ENCODE peak calls at places on chromosomes 13 and 19, in four cellular contexts. H, K, U and T are unnamed samples.

GRCh38 chr13:30463820-30464495 is 1.8 kb downstream of the HMGB1 start:
- DNase-seq in H (peak; percentile 65), K (peak; percentile 52), U (peak; percentile 72), T (no peak)

GRCh38 chr19:37902668-37903067 is 3.7 kb downstream of the WDR87 start:
- DNase-seq in H (peak; percentile 88), K (peak; percentile 87), U (peak; percentile 87), T (peak; percentile 88)

GRCh38 chr19:39843919-39844793 is 2.0 kb downstream of the FBL start:
- DNase-seq in H (peak; percentile 64), K (peak; percentile 36), U (peak; percentile 85), T (no peak)

GRCh38 chr13:39776439-39776838 is 121.0 kb downstream of the COG6 start:
- DNase-seq in H (no peak), K (no peak), U (no peak), T (no peak)

GRCh38 chr13:109816979-109817275 is 30.5 kb upstream of the IRS2 start:
- DNase-seq in H (no peak), K (no peak), U (no peak), T (no peak)

GRCh38 chr19:2690856-2691255 is 11.6 kb downstream of the GNG7 start:
- DNase-seq in H (no peak), K (no peak), U (no peak), T (no peak)

GRCh38 chr13:44373601-44374347 is at the start of gene SERP2:
- DNase-seq in H (no peak), K (peak; percentile 18), U (no peak), T (no peak)

GRCh38 chr13:27018882-27019281 is 152.7 kb downstream of the USP12 start:
- DNase-seq in H (no peak), K (no peak), U (no peak), T (peak; percentile 6)

GRCh38 chr13:97429681-97430081 is 4.3 kb upstream of the RAP2A start:
- DNase-seq in H (peak; percentile 17), K (no peak), U (no peak), T (no peak)

GRCh38 chr19:28067882-28068281 is 1145.1 kb downstream of the UQCRFS1 start:
- DNase-seq in H (no peak), K (no peak), U (no peak), T (no peak)